ENCODE peak calls at places on chromosomes 1 and 21, in ten cellular contexts. One of them, this sample, is unnamed.

GRCh38 chr1:234725177-234726132 is 115.5 kb upstream of the IRF2BP2 start:
- DNase-seq in Kasumi-1: peak
- DNase-seq in EL: no peak
- DNase-seq in NCI-H1436: no peak
- DNase-seq in activated CD8-positive, alpha-beta memory T cell treated with anti-CD3 and anti-CD28 coated beads for 1 hour: peak
- DNase-seq in DND-41: peak
- DNase-seq in stimulated activated naive CD8-positive, alpha-beta T cell treated with anti-CD3 and anti-CD28 coated beads, Interleukin-15, Interleukin-2, amounts not matched to agents 100 U/mL and 50 U/mL, for 24 hours: peak
- DNase-seq in epithelial cell of esophagus: peak
- DNase-seq in left cardiac atrium: peak
- DNase-seq in activated T-helper 1 cell treated with anti-CD3 and anti-CD28 coated beads, Interleukin-2, amount 50 U/mL, for 16 hours: no peak
- DNase-seq in this sample: no peak

GRCh38 chr1:54355931-54356679 is 50.1 kb downstream of the SSBP3 start:
- DNase-seq in NCI-H1436: no peak
- DNase-seq in epithelial cell of esophagus: no peak
- DNase-seq in DND-41: no peak
- DNase-seq in activated T-helper 1 cell treated with anti-CD3 and anti-CD28 coated beads, Interleukin-2, amount 50 U/mL, for 16 hours: no peak
- DNase-seq in left cardiac atrium: no peak
- DNase-seq in stimulated activated naive CD8-positive, alpha-beta T cell treated with anti-CD3 and anti-CD28 coated beads, Interleukin-15, Interleukin-2, amounts not matched to agents 100 U/mL and 50 U/mL, for 24 hours: no peak
- DNase-seq in Kasumi-1: peak
- DNase-seq in EL: no peak
- DNase-seq in activated CD8-positive, alpha-beta memory T cell treated with anti-CD3 and anti-CD28 coated beads for 1 hour: no peak
- DNase-seq in this sample: peak

GRCh38 chr1:166165661-166166399 is 971 bp downstream of the FAM78B start:
- DNase-seq in EL: no peak
- DNase-seq in activated T-helper 1 cell treated with anti-CD3 and anti-CD28 coated beads, Interleukin-2, amount 50 U/mL, for 16 hours: no peak
- DNase-seq in left cardiac atrium: peak
- DNase-seq in activated CD8-positive, alpha-beta memory T cell treated with anti-CD3 and anti-CD28 coated beads for 1 hour: no peak
- DNase-seq in stimulated activated naive CD8-positive, alpha-beta T cell treated with anti-CD3 and anti-CD28 coated beads, Interleukin-15, Interleukin-2, amounts not matched to agents 100 U/mL and 50 U/mL, for 24 hours: peak
- DNase-seq in Kasumi-1: no peak
- DNase-seq in NCI-H1436: no peak
- DNase-seq in epithelial cell of esophagus: no peak
- DNase-seq in DND-41: no peak
- DNase-seq in this sample: no peak

GRCh38 chr1:91617242-91617837 is 116.7 kb downstream of the CDC7 start:
- DNase-seq in activated CD8-positive, alpha-beta memory T cell treated with anti-CD3 and anti-CD28 coated beads for 1 hour: no peak
- DNase-seq in Kasumi-1: no peak
- DNase-seq in stimulated activated naive CD8-positive, alpha-beta T cell treated with anti-CD3 and anti-CD28 coated beads, Interleukin-15, Interleukin-2, amounts not matched to agents 100 U/mL and 50 U/mL, for 24 hours: no peak
- DNase-seq in activated T-helper 1 cell treated with anti-CD3 and anti-CD28 coated beads, Interleukin-2, amount 50 U/mL, for 16 hours: no peak
- DNase-seq in DND-41: no peak
- DNase-seq in epithelial cell of esophagus: no peak
- DNase-seq in EL: no peak
- DNase-seq in NCI-H1436: no peak
- DNase-seq in left cardiac atrium: no peak
- DNase-seq in this sample: peak

GRCh38 chr1:88175631-88176226 is 508.3 kb upstream of the PKN2 start:
- DNase-seq in activated CD8-positive, alpha-beta memory T cell treated with anti-CD3 and anti-CD28 coated beads for 1 hour: no peak
- DNase-seq in Kasumi-1: no peak
- DNase-seq in DND-41: no peak
- DNase-seq in EL: peak
- DNase-seq in left cardiac atrium: no peak
- DNase-seq in stimulated activated naive CD8-positive, alpha-beta T cell treated with anti-CD3 and anti-CD28 coated beads, Interleukin-15, Interleukin-2, amounts not matched to agents 100 U/mL and 50 U/mL, for 24 hours: no peak
- DNase-seq in activated T-helper 1 cell treated with anti-CD3 and anti-CD28 coated beads, Interleukin-2, amount 50 U/mL, for 16 hours: no peak
- DNase-seq in NCI-H1436: no peak
- DNase-seq in epithelial cell of esophagus: peak
- DNase-seq in this sample: no peak

GRCh38 chr1:207698822-207699483 is 52.9 kb upstream of the CD46 start:
- DNase-seq in DND-41: peak
- DNase-seq in activated T-helper 1 cell treated with anti-CD3 and anti-CD28 coated beads, Interleukin-2, amount 50 U/mL, for 16 hours: no peak
- DNase-seq in stimulated activated naive CD8-positive, alpha-beta T cell treated with anti-CD3 and anti-CD28 coated beads, Interleukin-15, Interleukin-2, amounts not matched to agents 100 U/mL and 50 U/mL, for 24 hours: peak
- DNase-seq in Kasumi-1: peak
- DNase-seq in NCI-H1436: peak
- DNase-seq in EL: peak
- DNase-seq in activated CD8-positive, alpha-beta memory T cell treated with anti-CD3 and anti-CD28 coated beads for 1 hour: no peak
- DNase-seq in epithelial cell of esophagus: peak
- DNase-seq in left cardiac atrium: peak
- DNase-seq in this sample: peak

GRCh38 chr1:218943371-218943770 is 230.3 kb upstream of the LYPLAL1 start:
- DNase-seq in Kasumi-1: no peak
- DNase-seq in stimulated activated naive CD8-positive, alpha-beta T cell treated with anti-CD3 and anti-CD28 coated beads, Interleukin-15, Interleukin-2, amounts not matched to agents 100 U/mL and 50 U/mL, for 24 hours: no peak
- DNase-seq in activated CD8-positive, alpha-beta memory T cell treated with anti-CD3 and anti-CD28 coated beads for 1 hour: no peak
- DNase-seq in DND-41: no peak
- DNase-seq in epithelial cell of esophagus: no peak
- DNase-seq in NCI-H1436: no peak
- DNase-seq in activated T-helper 1 cell treated with anti-CD3 and anti-CD28 coated beads, Interleukin-2, amount 50 U/mL, for 16 hours: no peak
- DNase-seq in EL: no peak
- DNase-seq in left cardiac atrium: no peak
- DNase-seq in this sample: no peak

GRCh38 chr1:79197421-79197820 is 190.9 kb upstream of the ADGRL4 start:
- DNase-seq in Kasumi-1: no peak
- DNase-seq in left cardiac atrium: no peak
- DNase-seq in DND-41: no peak
- DNase-seq in activated CD8-positive, alpha-beta memory T cell treated with anti-CD3 and anti-CD28 coated beads for 1 hour: no peak
- DNase-seq in epithelial cell of esophagus: peak
- DNase-seq in stimulated activated naive CD8-positive, alpha-beta T cell treated with anti-CD3 and anti-CD28 coated beads, Interleukin-15, Interleukin-2, amounts not matched to agents 100 U/mL and 50 U/mL, for 24 hours: no peak
- DNase-seq in EL: peak
- DNase-seq in NCI-H1436: no peak
- DNase-seq in activated T-helper 1 cell treated with anti-CD3 and anti-CD28 coated beads, Interleukin-2, amount 50 U/mL, for 16 hours: no peak
- DNase-seq in this sample: no peak

GRCh38 chr1:227891223-227891954 is 56.3 kb downstream of the WNT9A start:
- DNase-seq in EL: no peak
- DNase-seq in NCI-H1436: no peak
- DNase-seq in activated CD8-positive, alpha-beta memory T cell treated with anti-CD3 and anti-CD28 coated beads for 1 hour: no peak
- DNase-seq in stimulated activated naive CD8-positive, alpha-beta T cell treated with anti-CD3 and anti-CD28 coated beads, Interleukin-15, Interleukin-2, amounts not matched to agents 100 U/mL and 50 U/mL, for 24 hours: peak
- DNase-seq in Kasumi-1: no peak
- DNase-seq in DND-41: no peak
- DNase-seq in activated T-helper 1 cell treated with anti-CD3 and anti-CD28 coated beads, Interleukin-2, amount 50 U/mL, for 16 hours: no peak
- DNase-seq in epithelial cell of esophagus: no peak
- DNase-seq in left cardiac atrium: no peak
- DNase-seq in this sample: no peak

GRCh38 chr1:64030411-64030810 is 173.0 kb upstream of the UBE2U start:
- DNase-seq in EL: no peak
- DNase-seq in epithelial cell of esophagus: no peak
- DNase-seq in DND-41: no peak
- DNase-seq in activated T-helper 1 cell treated with anti-CD3 and anti-CD28 coated beads, Interleukin-2, amount 50 U/mL, for 16 hours: no peak
- DNase-seq in left cardiac atrium: no peak
- DNase-seq in activated CD8-positive, alpha-beta memory T cell treated with anti-CD3 and anti-CD28 coated beads for 1 hour: no peak
- DNase-seq in stimulated activated naive CD8-positive, alpha-beta T cell treated with anti-CD3 and anti-CD28 coated beads, Interleukin-15, Interleukin-2, amounts not matched to agents 100 U/mL and 50 U/mL, for 24 hours: no peak
- DNase-seq in Kasumi-1: no peak
- DNase-seq in NCI-H1436: no peak
- DNase-seq in this sample: no peak

GRCh38 chr21:46229133-46229922 is 754 bp upstream of the LSS start:
- DNase-seq in EL: peak
- DNase-seq in left cardiac atrium: no peak
- DNase-seq in NCI-H1436: peak
- DNase-seq in epithelial cell of esophagus: no peak
- DNase-seq in stimulated activated naive CD8-positive, alpha-beta T cell treated with anti-CD3 and anti-CD28 coated beads, Interleukin-15, Interleukin-2, amounts not matched to agents 100 U/mL and 50 U/mL, for 24 hours: no peak
- DNase-seq in activated T-helper 1 cell treated with anti-CD3 and anti-CD28 coated beads, Interleukin-2, amount 50 U/mL, for 16 hours: no peak
- DNase-seq in Kasumi-1: peak
- DNase-seq in DND-41: peak
- DNase-seq in activated CD8-positive, alpha-beta memory T cell treated with anti-CD3 and anti-CD28 coated beads for 1 hour: no peak
- DNase-seq in this sample: peak

GRCh38 chr1:162564762-162565218 is 3.3 kb downstream of the UAP1 start:
- DNase-seq in EL: peak
- DNase-seq in left cardiac atrium: no peak
- DNase-seq in activated CD8-positive, alpha-beta memory T cell treated with anti-CD3 and anti-CD28 coated beads for 1 hour: no peak
- DNase-seq in Kasumi-1: no peak
- DNase-seq in activated T-helper 1 cell treated with anti-CD3 and anti-CD28 coated beads, Interleukin-2, amount 50 U/mL, for 16 hours: no peak
- DNase-seq in stimulated activated naive CD8-positive, alpha-beta T cell treated with anti-CD3 and anti-CD28 coated beads, Interleukin-15, Interleukin-2, amounts not matched to agents 100 U/mL and 50 U/mL, for 24 hours: no peak
- DNase-seq in DND-41: no peak
- DNase-seq in epithelial cell of esophagus: peak
- DNase-seq in NCI-H1436: no peak
- DNase-seq in this sample: no peak

GRCh38 chr1:232853994-232854532 is 48.8 kb downstream of the MAP10 start:
- DNase-seq in DND-41: no peak
- DNase-seq in EL: peak
- DNase-seq in epithelial cell of esophagus: peak
- DNase-seq in activated CD8-positive, alpha-beta memory T cell treated with anti-CD3 and anti-CD28 coated beads for 1 hour: no peak
- DNase-seq in stimulated activated naive CD8-positive, alpha-beta T cell treated with anti-CD3 and anti-CD28 coated beads, Interleukin-15, Interleukin-2, amounts not matched to agents 100 U/mL and 50 U/mL, for 24 hours: no peak
- DNase-seq in left cardiac atrium: no peak
- DNase-seq in NCI-H1436: no peak
- DNase-seq in activated T-helper 1 cell treated with anti-CD3 and anti-CD28 coated beads, Interleukin-2, amount 50 U/mL, for 16 hours: no peak
- DNase-seq in Kasumi-1: no peak
- DNase-seq in this sample: peak

GRCh38 chr21:41678016-41678935 is 88.6 kb downstream of the RIPK4 start:
- DNase-seq in DND-41: no peak
- DNase-seq in EL: no peak
- DNase-seq in left cardiac atrium: no peak
- DNase-seq in activated T-helper 1 cell treated with anti-CD3 and anti-CD28 coated beads, Interleukin-2, amount 50 U/mL, for 16 hours: no peak
- DNase-seq in Kasumi-1: no peak
- DNase-seq in epithelial cell of esophagus: peak
- DNase-seq in stimulated activated naive CD8-positive, alpha-beta T cell treated with anti-CD3 and anti-CD28 coated beads, Interleukin-15, Interleukin-2, amounts not matched to agents 100 U/mL and 50 U/mL, for 24 hours: no peak
- DNase-seq in activated CD8-positive, alpha-beta memory T cell treated with anti-CD3 and anti-CD28 coated beads for 1 hour: no peak
- DNase-seq in NCI-H1436: no peak
- DNase-seq in this sample: no peak

GRCh38 chr1:35443768-35444518 is 113.3 kb downstream of the KIAA0319L start:
- DNase-seq in NCI-H1436: no peak
- DNase-seq in EL: no peak
- DNase-seq in activated CD8-positive, alpha-beta memory T cell treated with anti-CD3 and anti-CD28 coated beads for 1 hour: no peak
- DNase-seq in epithelial cell of esophagus: no peak
- DNase-seq in left cardiac atrium: no peak
- DNase-seq in stimulated activated naive CD8-positive, alpha-beta T cell treated with anti-CD3 and anti-CD28 coated beads, Interleukin-15, Interleukin-2, amounts not matched to agents 100 U/mL and 50 U/mL, for 24 hours: no peak
- DNase-seq in DND-41: no peak
- DNase-seq in activated T-helper 1 cell treated with anti-CD3 and anti-CD28 coated beads, Interleukin-2, amount 50 U/mL, for 16 hours: no peak
- DNase-seq in Kasumi-1: peak
- DNase-seq in this sample: peak

GRCh38 chr1:204331275-204331674 is 28.5 kb downstream of the PLEKHA6 start:
- DNase-seq in DND-41: no peak
- DNase-seq in stimulated activated naive CD8-positive, alpha-beta T cell treated with anti-CD3 and anti-CD28 coated beads, Interleukin-15, Interleukin-2, amounts not matched to agents 100 U/mL and 50 U/mL, for 24 hours: no peak
- DNase-seq in epithelial cell of esophagus: no peak
- DNase-seq in EL: no peak
- DNase-seq in Kasumi-1: no peak
- DNase-seq in activated CD8-positive, alpha-beta memory T cell treated with anti-CD3 and anti-CD28 coated beads for 1 hour: no peak
- DNase-seq in left cardiac atrium: no peak
- DNase-seq in NCI-H1436: no peak
- DNase-seq in activated T-helper 1 cell treated with anti-CD3 and anti-CD28 coated beads, Interleukin-2, amount 50 U/mL, for 16 hours: no peak
- DNase-seq in this sample: no peak

GRCh38 chr1:18928985-18929384 is 26.6 kb upstream of the ALDH4A1 start:
- DNase-seq in DND-41: no peak
- DNase-seq in EL: no peak
- DNase-seq in NCI-H1436: no peak
- DNase-seq in Kasumi-1: no peak
- DNase-seq in activated CD8-positive, alpha-beta memory T cell treated with anti-CD3 and anti-CD28 coated beads for 1 hour: no peak
- DNase-seq in activated T-helper 1 cell treated with anti-CD3 and anti-CD28 coated beads, Interleukin-2, amount 50 U/mL, for 16 hours: no peak
- DNase-seq in left cardiac atrium: no peak
- DNase-seq in stimulated activated naive CD8-positive, alpha-beta T cell treated with anti-CD3 and anti-CD28 coated beads, Interleukin-15, Interleukin-2, amounts not matched to agents 100 U/mL and 50 U/mL, for 24 hours: no peak
- DNase-seq in epithelial cell of esophagus: no peak
- DNase-seq in this sample: no peak

GRCh38 chr21:46239817-46240325 is 11.3 kb upstream of the LSS start:
- DNase-seq in left cardiac atrium: no peak
- DNase-seq in stimulated activated naive CD8-positive, alpha-beta T cell treated with anti-CD3 and anti-CD28 coated beads, Interleukin-15, Interleukin-2, amounts not matched to agents 100 U/mL and 50 U/mL, for 24 hours: no peak
- DNase-seq in activated CD8-positive, alpha-beta memory T cell treated with anti-CD3 and anti-CD28 coated beads for 1 hour: no peak
- DNase-seq in Kasumi-1: no peak
- DNase-seq in DND-41: no peak
- DNase-seq in NCI-H1436: no peak
- DNase-seq in activated T-helper 1 cell treated with anti-CD3 and anti-CD28 coated beads, Interleukin-2, amount 50 U/mL, for 16 hours: no peak
- DNase-seq in epithelial cell of esophagus: no peak
- DNase-seq in EL: no peak
- DNase-seq in this sample: no peak

GRCh38 chr1:178938959-178939317 is 68.1 kb upstream of the ANGPTL1 start:
- DNase-seq in DND-41: no peak
- DNase-seq in activated T-helper 1 cell treated with anti-CD3 and anti-CD28 coated beads, Interleukin-2, amount 50 U/mL, for 16 hours: no peak
- DNase-seq in left cardiac atrium: peak
- DNase-seq in epithelial cell of esophagus: no peak
- DNase-seq in NCI-H1436: no peak
- DNase-seq in stimulated activated naive CD8-positive, alpha-beta T cell treated with anti-CD3 and anti-CD28 coated beads, Interleukin-15, Interleukin-2, amounts not matched to agents 100 U/mL and 50 U/mL, for 24 hours: no peak
- DNase-seq in Kasumi-1: no peak
- DNase-seq in activated CD8-positive, alpha-beta memory T cell treated with anti-CD3 and anti-CD28 coated beads for 1 hour: no peak
- DNase-seq in EL: no peak
- DNase-seq in this sample: no peak

GRCh38 chr1:153260980-153261792 is 1.7 kb downstream of the LORICRIN start:
- DNase-seq in Kasumi-1: no peak
- DNase-seq in NCI-H1436: no peak
- DNase-seq in stimulated activated naive CD8-positive, alpha-beta T cell treated with anti-CD3 and anti-CD28 coated beads, Interleukin-15, Interleukin-2, amounts not matched to agents 100 U/mL and 50 U/mL, for 24 hours: peak
- DNase-seq in activated CD8-positive, alpha-beta memory T cell treated with anti-CD3 and anti-CD28 coated beads for 1 hour: no peak
- DNase-seq in activated T-helper 1 cell treated with anti-CD3 and anti-CD28 coated beads, Interleukin-2, amount 50 U/mL, for 16 hours: no peak
- DNase-seq in epithelial cell of esophagus: peak
- DNase-seq in left cardiac atrium: peak
- DNase-seq in EL: no peak
- DNase-seq in DND-41: no peak
- DNase-seq in this sample: no peak

GRCh38 chr1:7343917-7344316 is 427.2 kb upstream of the VAMP3 start:
- DNase-seq in activated CD8-positive, alpha-beta memory T cell treated with anti-CD3 and anti-CD28 coated beads for 1 hour: no peak
- DNase-seq in epithelial cell of esophagus: no peak
- DNase-seq in stimulated activated naive CD8-positive, alpha-beta T cell treated with anti-CD3 and anti-CD28 coated beads, Interleukin-15, Interleukin-2, amounts not matched to agents 100 U/mL and 50 U/mL, for 24 hours: no peak
- DNase-seq in DND-41: no peak
- DNase-seq in EL: no peak
- DNase-seq in left cardiac atrium: no peak
- DNase-seq in NCI-H1436: no peak
- DNase-seq in Kasumi-1: no peak
- DNase-seq in activated T-helper 1 cell treated with anti-CD3 and anti-CD28 coated beads, Interleukin-2, amount 50 U/mL, for 16 hours: no peak
- DNase-seq in this sample: no peak

GRCh38 chr1:21635138-21635535 is 34.0 kb downstream of the RAP1GAP start:
- DNase-seq in activated CD8-positive, alpha-beta memory T cell treated with anti-CD3 and anti-CD28 coated beads for 1 hour: no peak
- DNase-seq in stimulated activated naive CD8-positive, alpha-beta T cell treated with anti-CD3 and anti-CD28 coated beads, Interleukin-15, Interleukin-2, amounts not matched to agents 100 U/mL and 50 U/mL, for 24 hours: no peak
- DNase-seq in NCI-H1436: no peak
- DNase-seq in epithelial cell of esophagus: no peak
- DNase-seq in left cardiac atrium: no peak
- DNase-seq in Kasumi-1: no peak
- DNase-seq in DND-41: no peak
- DNase-seq in activated T-helper 1 cell treated with anti-CD3 and anti-CD28 coated beads, Interleukin-2, amount 50 U/mL, for 16 hours: no peak
- DNase-seq in EL: no peak
- DNase-seq in this sample: no peak

GRCh38 chr1:248000169-248000568 is 13.3 kb upstream of the OR2L5 start:
- DNase-seq in left cardiac atrium: no peak
- DNase-seq in activated CD8-positive, alpha-beta memory T cell treated with anti-CD3 and anti-CD28 coated beads for 1 hour: no peak
- DNase-seq in activated T-helper 1 cell treated with anti-CD3 and anti-CD28 coated beads, Interleukin-2, amount 50 U/mL, for 16 hours: no peak
- DNase-seq in DND-41: no peak
- DNase-seq in EL: no peak
- DNase-seq in stimulated activated naive CD8-positive, alpha-beta T cell treated with anti-CD3 and anti-CD28 coated beads, Interleukin-15, Interleukin-2, amounts not matched to agents 100 U/mL and 50 U/mL, for 24 hours: no peak
- DNase-seq in NCI-H1436: no peak
- DNase-seq in epithelial cell of esophagus: no peak
- DNase-seq in Kasumi-1: no peak
- DNase-seq in this sample: no peak

GRCh38 chr1:37513795-37514349 is 694 bp downstream of the MEAF6 start:
- DNase-seq in activated T-helper 1 cell treated with anti-CD3 and anti-CD28 coated beads, Interleukin-2, amount 50 U/mL, for 16 hours: no peak
- DNase-seq in Kasumi-1: peak
- DNase-seq in epithelial cell of esophagus: peak
- DNase-seq in left cardiac atrium: peak
- DNase-seq in NCI-H1436: peak
- DNase-seq in stimulated activated naive CD8-positive, alpha-beta T cell treated with anti-CD3 and anti-CD28 coated beads, Interleukin-15, Interleukin-2, amounts not matched to agents 100 U/mL and 50 U/mL, for 24 hours: peak
- DNase-seq in DND-41: peak
- DNase-seq in activated CD8-positive, alpha-beta memory T cell treated with anti-CD3 and anti-CD28 coated beads for 1 hour: no peak
- DNase-seq in EL: peak
- DNase-seq in this sample: no peak

GRCh38 chr1:230668227-230668626 is 25.9 kb downstream of the COG2 start:
- DNase-seq in EL: no peak
- DNase-seq in epithelial cell of esophagus: no peak
- DNase-seq in activated CD8-positive, alpha-beta memory T cell treated with anti-CD3 and anti-CD28 coated beads for 1 hour: no peak
- DNase-seq in NCI-H1436: no peak
- DNase-seq in stimulated activated naive CD8-positive, alpha-beta T cell treated with anti-CD3 and anti-CD28 coated beads, Interleukin-15, Interleukin-2, amounts not matched to agents 100 U/mL and 50 U/mL, for 24 hours: no peak
- DNase-seq in activated T-helper 1 cell treated with anti-CD3 and anti-CD28 coated beads, Interleukin-2, amount 50 U/mL, for 16 hours: no peak
- DNase-seq in DND-41: no peak
- DNase-seq in left cardiac atrium: no peak
- DNase-seq in Kasumi-1: no peak
- DNase-seq in this sample: no peak

GRCh38 chr1:32256473-32257226 is 5.6 kb downstream of the LCK start:
- DNase-seq in stimulated activated naive CD8-positive, alpha-beta T cell treated with anti-CD3 and anti-CD28 coated beads, Interleukin-15, Interleukin-2, amounts not matched to agents 100 U/mL and 50 U/mL, for 24 hours: no peak
- DNase-seq in Kasumi-1: no peak
- DNase-seq in activated T-helper 1 cell treated with anti-CD3 and anti-CD28 coated beads, Interleukin-2, amount 50 U/mL, for 16 hours: no peak
- DNase-seq in DND-41: no peak
- DNase-seq in left cardiac atrium: no peak
- DNase-seq in NCI-H1436: no peak
- DNase-seq in activated CD8-positive, alpha-beta memory T cell treated with anti-CD3 and anti-CD28 coated beads for 1 hour: no peak
- DNase-seq in EL: no peak
- DNase-seq in epithelial cell of esophagus: no peak
- DNase-seq in this sample: no peak

GRCh38 chr1:152539901-152540300 is 25.6 kb downstream of the CRCT1 start:
- DNase-seq in Kasumi-1: no peak
- DNase-seq in left cardiac atrium: no peak
- DNase-seq in stimulated activated naive CD8-positive, alpha-beta T cell treated with anti-CD3 and anti-CD28 coated beads, Interleukin-15, Interleukin-2, amounts not matched to agents 100 U/mL and 50 U/mL, for 24 hours: no peak
- DNase-seq in EL: no peak
- DNase-seq in activated T-helper 1 cell treated with anti-CD3 and anti-CD28 coated beads, Interleukin-2, amount 50 U/mL, for 16 hours: no peak
- DNase-seq in epithelial cell of esophagus: no peak
- DNase-seq in NCI-H1436: no peak
- DNase-seq in DND-41: no peak
- DNase-seq in activated CD8-positive, alpha-beta memory T cell treated with anti-CD3 and anti-CD28 coated beads for 1 hour: no peak
- DNase-seq in this sample: no peak

GRCh38 chr1:92567211-92567868 is 80.6 kb upstream of the GFI1 start:
- DNase-seq in EL: peak
- DNase-seq in epithelial cell of esophagus: peak
- DNase-seq in NCI-H1436: no peak
- DNase-seq in DND-41: no peak
- DNase-seq in stimulated activated naive CD8-positive, alpha-beta T cell treated with anti-CD3 and anti-CD28 coated beads, Interleukin-15, Interleukin-2, amounts not matched to agents 100 U/mL and 50 U/mL, for 24 hours: no peak
- DNase-seq in activated T-helper 1 cell treated with anti-CD3 and anti-CD28 coated beads, Interleukin-2, amount 50 U/mL, for 16 hours: no peak
- DNase-seq in activated CD8-positive, alpha-beta memory T cell treated with anti-CD3 and anti-CD28 coated beads for 1 hour: no peak
- DNase-seq in left cardiac atrium: no peak
- DNase-seq in Kasumi-1: no peak
- DNase-seq in this sample: no peak